ENCODE peak calls at places on chromosomes 11 and 22, in four cellular contexts. One of them, this sample, is unnamed.
A peak's percentile ranks its signal among the peaks of the same experiment; 100 is the strongest.

GRCh38 chr22:25098445-25099081 is 101.1 kb upstream of the CRYBB3 start:
- DNase-seq in ovary: no peak
- DNase-seq in mucosa of descending colon: no peak
- DNase-seq in right atrium auricular region: no peak
- DNase-seq in this sample: no peak

GRCh38 chr11:78363018-78363619 is 54.5 kb downstream of the GAB2 start:
- DNase-seq in mucosa of descending colon: no peak
- DNase-seq in ovary: no peak
- DNase-seq in right atrium auricular region: no peak
- DNase-seq in this sample: no peak

GRCh38 chr11:106961518-106961917 is 56.8 kb downstream of the GUCY1A2 start:
- DNase-seq in right atrium auricular region: no peak
- DNase-seq in mucosa of descending colon: no peak
- DNase-seq in ovary: no peak
- DNase-seq in this sample: no peak

GRCh38 chr11:2743427-2744110 is 43.8 kb upstream of the KCNQ1OT1 start:
- DNase-seq in mucosa of descending colon: no peak
- DNase-seq in ovary: no peak
- DNase-seq in right atrium auricular region: no peak
- DNase-seq in this sample: no peak

GRCh38 chr11:60871378-60872061 is 4.2 kb downstream of the ZP1 start:
- DNase-seq in mucosa of descending colon: no peak
- DNase-seq in right atrium auricular region: no peak
- DNase-seq in ovary: no peak
- DNase-seq in this sample: no peak

GRCh38 chr11:93089474-93090102 is 108.2 kb downstream of the SLC36A4 start:
- DNase-seq in ovary: no peak
- DNase-seq in mucosa of descending colon: peak; percentile 68
- DNase-seq in right atrium auricular region: no peak
- DNase-seq in this sample: peak; percentile 40

GRCh38 chr22:19904881-19905618 is 36.5 kb upstream of the COMT start:
- DNase-seq in mucosa of descending colon: no peak
- DNase-seq in ovary: no peak
- DNase-seq in right atrium auricular region: no peak
- DNase-seq in this sample: no peak

GRCh38 chr11:120929664-120930154 is 94.2 kb upstream of the TBCEL start:
- DNase-seq in ovary: peak; percentile 27
- DNase-seq in right atrium auricular region: no peak
- DNase-seq in mucosa of descending colon: peak; percentile 46
- DNase-seq in this sample: no peak

GRCh38 chr11:64800633-64801464 is 2.2 kb downstream of the MAP4K2 start:
- DNase-seq in mucosa of descending colon: no peak
- DNase-seq in right atrium auricular region: no peak
- DNase-seq in ovary: peak; percentile 40
- DNase-seq in this sample: no peak

GRCh38 chr11:79237676-79238075 is 203.2 kb downstream of the TENM4 start:
- DNase-seq in right atrium auricular region: no peak
- DNase-seq in ovary: no peak
- DNase-seq in mucosa of descending colon: no peak
- DNase-seq in this sample: no peak

GRCh38 chr22:29031236-29031982 is 30.2 kb downstream of the C22orf31 start:
- DNase-seq in right atrium auricular region: peak; percentile 90
- DNase-seq in mucosa of descending colon: peak; percentile 51
- DNase-seq in ovary: peak; percentile 59
- DNase-seq in this sample: no peak

GRCh38 chr22:46754110-46754799 is 8.2 kb upstream of the TBC1D22A start:
- DNase-seq in mucosa of descending colon: peak; percentile 94
- DNase-seq in ovary: peak; percentile 74
- DNase-seq in right atrium auricular region: peak; percentile 99
- DNase-seq in this sample: no peak

GRCh38 chr22:44815099-44816070 is 63.0 kb downstream of the ARHGAP8 start:
- DNase-seq in ovary: no peak
- DNase-seq in mucosa of descending colon: no peak
- DNase-seq in right atrium auricular region: no peak
- DNase-seq in this sample: no peak

GRCh38 chr11:8263769-8264410 is at the start of gene LMO1:
- DNase-seq in right atrium auricular region: peak; percentile 70
- DNase-seq in ovary: peak; percentile 77
- DNase-seq in mucosa of descending colon: peak; percentile 90
- DNase-seq in this sample: peak; percentile 27

GRCh38 chr11:9276571-9276970 is 11.4 kb upstream of the DENND5A start:
- DNase-seq in ovary: no peak
- DNase-seq in mucosa of descending colon: no peak
- DNase-seq in right atrium auricular region: no peak
- DNase-seq in this sample: no peak

GRCh38 chr22:42188808-42189447 is 58.3 kb upstream of the CYP2D6 start:
- DNase-seq in ovary: no peak
- DNase-seq in mucosa of descending colon: no peak
- DNase-seq in right atrium auricular region: no peak
- DNase-seq in this sample: no peak

GRCh38 chr22:22156716-22157499 is 87.7 kb upstream of the VPREB1 start:
- DNase-seq in ovary: no peak
- DNase-seq in mucosa of descending colon: peak; percentile 80
- DNase-seq in right atrium auricular region: peak; percentile 66
- DNase-seq in this sample: peak; percentile 32

GRCh38 chr22:46074771-46075551 is 75.4 kb upstream of the PPARA start:
- DNase-seq in right atrium auricular region: no peak
- DNase-seq in ovary: no peak
- DNase-seq in mucosa of descending colon: no peak
- DNase-seq in this sample: no peak

GRCh38 chr11:69400140-69400539 is 81.3 kb upstream of the LINC01488 start:
- DNase-seq in right atrium auricular region: no peak
- DNase-seq in mucosa of descending colon: no peak
- DNase-seq in ovary: no peak
- DNase-seq in this sample: no peak

GRCh38 chr11:134727636-134728035 is 315.6 kb upstream of the B3GAT1 start:
- DNase-seq in mucosa of descending colon: no peak
- DNase-seq in right atrium auricular region: no peak
- DNase-seq in ovary: no peak
- DNase-seq in this sample: no peak

GRCh38 chr11:38095268-38095667 is 1497.2 kb upstream of the RAG2 start:
- DNase-seq in right atrium auricular region: no peak
- DNase-seq in mucosa of descending colon: no peak
- DNase-seq in ovary: no peak
- DNase-seq in this sample: no peak

GRCh38 chr11:82899957-82900276 is 313 bp downstream of the PRCP start:
- DNase-seq in ovary: no peak
- DNase-seq in mucosa of descending colon: no peak
- DNase-seq in right atrium auricular region: no peak
- DNase-seq in this sample: no peak

GRCh38 chr22:38762607-38763006 is 6.8 kb upstream of the SUN2 start:
- DNase-seq in right atrium auricular region: no peak
- DNase-seq in mucosa of descending colon: no peak
- DNase-seq in ovary: no peak
- DNase-seq in this sample: no peak

GRCh38 chr11:69508974-69509373 is 27.5 kb downstream of the LINC01488 start:
- DNase-seq in ovary: no peak
- DNase-seq in mucosa of descending colon: no peak
- DNase-seq in right atrium auricular region: no peak
- DNase-seq in this sample: no peak

GRCh38 chr11:65500262-65501004 is 1.6 kb downstream of the MALAT1 start:
- DNase-seq in right atrium auricular region: no peak
- DNase-seq in ovary: peak; percentile 66
- DNase-seq in mucosa of descending colon: peak; percentile 62
- DNase-seq in this sample: no peak

GRCh38 chr11:18027475-18027874 is 14.6 kb upstream of the SERGEF start:
- DNase-seq in right atrium auricular region: no peak
- DNase-seq in ovary: no peak
- DNase-seq in mucosa of descending colon: no peak
- DNase-seq in this sample: no peak

GRCh38 chr11:27694992-27695391 is 5.3 kb downstream of the BDNF start:
- DNase-seq in ovary: no peak
- DNase-seq in right atrium auricular region: no peak
- DNase-seq in mucosa of descending colon: no peak
- DNase-seq in this sample: peak; percentile 13

GRCh38 chr22:26646158-26646557 is 11.2 kb upstream of the MIAT start:
- DNase-seq in ovary: no peak
- DNase-seq in mucosa of descending colon: no peak
- DNase-seq in right atrium auricular region: no peak
- DNase-seq in this sample: no peak

GRCh38 chr22:19879248-19879575 is 24.5 kb upstream of the GNB1L start:
- DNase-seq in mucosa of descending colon: no peak
- DNase-seq in right atrium auricular region: no peak
- DNase-seq in ovary: no peak
- DNase-seq in this sample: no peak

DNA sequence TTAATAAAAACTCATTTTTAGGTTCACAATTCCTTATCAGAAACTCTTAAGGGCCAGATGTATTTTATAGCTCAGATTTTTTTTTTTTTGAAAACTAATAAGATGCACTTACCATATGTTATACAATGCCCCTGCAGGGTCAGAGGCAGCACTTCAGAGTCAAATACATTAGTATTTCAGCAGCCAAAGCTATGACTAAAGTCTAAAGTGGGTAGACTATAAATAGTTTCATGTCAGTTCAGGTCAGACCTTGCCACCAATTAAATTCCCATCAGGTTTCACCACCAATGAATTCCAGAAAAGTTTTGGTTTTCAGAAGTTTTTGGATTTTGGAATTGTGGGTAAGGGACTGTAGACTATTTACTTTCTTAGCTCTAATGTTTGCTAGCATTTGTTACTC is 75.9 kb downstream of the FAM83F start:
- DNase-seq in ovary: no peak
- DNase-seq in right atrium auricular region: no peak
- DNase-seq in mucosa of descending colon: no peak
- DNase-seq in this sample: no peak
- TF ChIP-seq CTCF in ovary: no peak
- TF ChIP-seq CTCF in right atrium auricular region: no peak
- TF ChIP-seq CTCF in mucosa of descending colon: no peak
- TF ChIP-seq CTCF in this sample: no peak

GRCh38 chr11:47380078-47380477 is 1.7 kb upstream of the SPI1 start:
- DNase-seq in mucosa of descending colon: no peak
- DNase-seq in ovary: no peak
- DNase-seq in right atrium auricular region: no peak
- DNase-seq in this sample: no peak

GRCh38 chr11:47379317-47379716 is 970 bp upstream of the SPI1 start:
- DNase-seq in ovary: no peak
- DNase-seq in mucosa of descending colon: no peak
- DNase-seq in right atrium auricular region: no peak
- DNase-seq in this sample: no peak

GRCh38 chr11:47377571-47378010 is 756 bp downstream of the SPI1 start:
- DNase-seq in right atrium auricular region: no peak
- DNase-seq in ovary: no peak
- DNase-seq in mucosa of descending colon: no peak
- DNase-seq in this sample: no peak

GRCh38 chr11:47378011-47378835 is at the start of gene SPI1:
- DNase-seq in right atrium auricular region: peak; percentile 80
- DNase-seq in ovary: no peak
- DNase-seq in mucosa of descending colon: peak; percentile 59
- DNase-seq in this sample: no peak

DNA sequence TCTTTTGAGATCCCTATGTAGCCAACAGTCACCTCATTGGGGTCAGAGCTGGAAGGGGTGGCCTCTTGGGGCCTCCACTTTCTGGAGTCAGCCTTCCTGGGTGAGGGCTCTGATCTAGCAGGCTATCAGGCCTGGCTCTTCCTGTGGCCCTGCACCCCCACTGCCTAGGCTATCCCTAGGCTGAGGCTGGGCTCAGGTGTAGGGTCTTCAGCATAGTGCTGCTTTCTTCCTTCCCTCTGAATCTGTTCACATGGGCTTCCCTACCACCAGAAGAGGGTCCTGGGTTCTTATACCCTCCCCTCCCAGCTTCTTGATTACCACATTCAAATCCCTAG is 456 bp upstream of the SPI1 start:
- DNase-seq in mucosa of descending colon: no peak
- DNase-seq in ovary: no peak
- DNase-seq in right atrium auricular region: no peak
- DNase-seq in this sample: no peak
- H3K4me3 ChIP-seq in mucosa of descending colon: no peak overlapping the region
- H3K4me3 ChIP-seq in ovary: no peak overlapping the region
- H3K4me3 ChIP-seq in right atrium auricular region: no peak overlapping the region
- H3K4me3 ChIP-seq in this sample: no peak overlapping the region

DNA sequence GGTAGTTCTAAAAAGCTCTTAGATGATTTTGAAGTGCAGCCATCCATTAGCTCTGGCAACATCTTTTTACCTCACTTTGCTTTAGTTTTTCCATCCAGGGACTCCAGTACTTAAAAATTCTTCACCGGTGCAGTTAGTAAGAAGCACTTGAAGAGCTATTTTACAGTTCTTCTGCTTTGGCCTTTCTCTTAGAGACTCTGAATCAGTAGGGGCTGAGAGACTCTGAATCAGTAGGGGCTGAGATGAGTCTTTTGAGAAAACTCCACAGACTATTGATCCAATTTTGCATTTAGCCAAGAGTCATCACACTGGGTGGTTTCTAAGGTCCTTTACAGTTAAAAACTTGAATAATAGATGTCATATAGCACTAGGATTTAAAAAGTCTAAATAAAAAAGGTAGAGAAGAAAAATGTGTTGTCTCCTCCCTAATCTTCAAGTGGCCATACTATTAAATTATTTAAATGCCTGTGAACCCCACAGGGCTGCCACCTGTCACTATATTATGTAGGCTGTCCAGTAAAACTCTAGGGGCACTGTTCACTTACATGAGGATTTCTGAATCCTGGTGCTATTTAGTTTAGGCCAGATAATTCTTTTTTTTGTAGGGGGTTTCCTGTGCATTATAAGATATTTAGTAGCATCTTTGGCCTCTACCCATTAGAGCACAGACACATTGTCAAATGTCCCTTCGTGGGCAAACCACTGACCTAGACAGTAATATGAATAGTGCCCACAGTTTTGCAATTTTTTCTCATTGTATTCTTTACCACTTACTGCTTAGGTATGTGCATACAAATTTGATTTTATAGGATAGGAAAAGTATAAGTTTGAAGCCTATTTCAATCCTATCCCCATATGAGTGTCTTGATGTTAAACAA is 26.3 kb upstream of the HIKESHI start:
- DNase-seq in right atrium auricular region: no peak
- DNase-seq in ovary: no peak
- DNase-seq in mucosa of descending colon: no peak
- DNase-seq in this sample: no peak
- TF ChIP-seq CTCF in right atrium auricular region: no peak
- TF ChIP-seq CTCF in ovary: no peak
- TF ChIP-seq CTCF in mucosa of descending colon: no peak
- TF ChIP-seq CTCF in this sample: peak; percentile 11

GRCh38 chr11:1283091-1283511 is 26.3 kb downstream of the TOLLIP start:
- DNase-seq in right atrium auricular region: no peak
- DNase-seq in mucosa of descending colon: no peak
- DNase-seq in ovary: no peak
- DNase-seq in this sample: no peak
- H3K4me3 ChIP-seq in right atrium auricular region: no peak overlapping the region
- H3K4me3 ChIP-seq in mucosa of descending colon: no peak overlapping the region
- H3K4me3 ChIP-seq in ovary: no peak overlapping the region
- H3K4me3 ChIP-seq in this sample: no peak overlapping the region

GRCh38 chr11:42542336-42542735 is 769.5 kb upstream of the API5 start:
- DNase-seq in right atrium auricular region: no peak
- DNase-seq in ovary: no peak
- DNase-seq in mucosa of descending colon: no peak
- DNase-seq in this sample: no peak
- TF ChIP-seq CTCF in right atrium auricular region: no peak
- TF ChIP-seq CTCF in ovary: no peak
- TF ChIP-seq CTCF in mucosa of descending colon: no peak
- TF ChIP-seq CTCF in this sample: no peak